ENCODE peak calls at places on chromosomes 5 and 9, in four cellular contexts. S is Peyer's patch, O is astrocyte, M is cardiac muscle cell. T is an unnamed sample.
A peak's percentile ranks its signal among the peaks of the same experiment; 100 is the strongest.

GRCh38 chr9:101840694-101841188 is 102.3 kb upstream of the GRIN3A start:
- DNase-seq in O (no peak), S (no peak), M (no peak), T (no peak)

GRCh38 chr5:126354012-126354856 is 69.0 kb upstream of the GRAMD2B start:
- DNase-seq in S (no peak), M (peak; percentile 96), O (peak; percentile 99), T (peak; percentile 75)

GRCh38 chr9:20558609-20559016 is 63.7 kb downstream of the MLLT3 start:
- DNase-seq in O (peak; percentile 82), S (no peak), M (peak; percentile 66), T (no peak)

GRCh38 chr9:87497604-87498045 is at the start of gene DAPK1:
- DNase-seq in M (peak; percentile 66), O (peak; percentile 37), S (peak; percentile 79), T (peak; percentile 79)

GRCh38 chr9:8569832-8570231 is 770.3 kb upstream of the DMAC1 start:
- DNase-seq in O (no peak), S (no peak), M (no peak), T (no peak)

GRCh38 chr9:130766031-130766903 is 68.8 kb upstream of the ABL1 start:
- DNase-seq in S (no peak), O (peak; percentile 71), M (no peak), T (peak; percentile 27)

GRCh38 chr5:32542216-32543059 is 42.9 kb upstream of the SUB1 start:
- DNase-seq in M (peak; percentile 56), O (peak; percentile 59), S (no peak), T (no peak)

GRCh38 chr5:132365213-132365612 is 4.3 kb upstream of the SLC22A5 start:
- DNase-seq in S (no peak), O (peak; percentile 96), M (peak; percentile 79), T (peak; percentile 78)

GRCh38 chr5:168696611-168697010 is 117.4 kb upstream of the PANK3 start:
- DNase-seq in O (no peak), M (peak; percentile 30), S (no peak), T (no peak)

GRCh38 chr5:155834271-155834975 is 492.5 kb upstream of the SGCD start:
- DNase-seq in M (no peak), O (no peak), S (no peak), T (no peak)

GRCh38 chr5:131538177-131538593 is 96.8 kb downstream of the RAPGEF6 start:
- DNase-seq in O (peak; percentile 42), S (no peak), M (peak; percentile 80), T (no peak)

GRCh38 chr9:105694848-105695581 is 674 bp downstream of the TMEM38B start:
- DNase-seq in O (peak; percentile 38), M (peak; percentile 68), S (peak; percentile 76), T (peak; percentile 72)

GRCh38 chr9:70924905-70925547 is 196.4 kb downstream of the TRPM3 start:
- DNase-seq in S (peak; percentile 60), O (peak; percentile 80), M (peak; percentile 93), T (peak; percentile 75)

GRCh38 chr9:72443855-72444254 is 77.6 kb upstream of the TMC1 start:
- DNase-seq in S (no peak), O (no peak), M (no peak), T (no peak)

GRCh38 chr5:130268489-130268888 is 364.2 kb downstream of the CHSY3 start:
- DNase-seq in S (no peak), O (no peak), M (no peak), T (no peak)

GRCh38 chr5:65061974-65062353 is 293.2 kb downstream of the CWC27 start:
- DNase-seq in M (no peak), O (no peak), S (no peak), T (no peak)

GRCh38 chr5:143605403-143606005 is 202.0 kb upstream of the NR3C1 start:
- DNase-seq in S (peak; percentile 62), M (peak; percentile 46), O (peak; percentile 27), T (peak; percentile 59)

GRCh38 chr5:109964136-109964535 is 274.4 kb downstream of the MAN2A1 start:
- DNase-seq in M (no peak), S (no peak), O (peak; percentile 7), T (no peak)

GRCh38 chr5:150256416-150257064 is 33.0 kb downstream of the CAMK2A start:
- DNase-seq in M (no peak), O (no peak), S (no peak), T (no peak)

GRCh38 chr5:77167695-77168111 is 42.8 kb upstream of the PDE8B start:
- DNase-seq in O (peak; percentile 90), S (no peak), M (peak; percentile 82), T (no peak)

GRCh38 chr5:74122175-74122574 is 496.2 kb downstream of the ARHGEF28 start:
- DNase-seq in M (no peak), O (no peak), S (no peak), T (no peak)

GRCh38 chr5:130747556-130747955 is 417.5 kb downstream of the HINT1 start:
- DNase-seq in S (no peak), O (no peak), M (peak; percentile 21), T (no peak)

GRCh38 chr5:79183617-79184016 is 52.3 kb upstream of the JMY start:
- DNase-seq in S (no peak), O (no peak), M (no peak), T (no peak)

GRCh38 chr5:134289509-134290113 is 63.7 kb upstream of the PPP2CA start:
- DNase-seq in S (peak; percentile 77), O (peak; percentile 52), M (peak; percentile 88), T (peak; percentile 74)

GRCh38 chr5:141351591-141351990 is 1.7 kb downstream of the PCDHGB1 start:
- DNase-seq in M (no peak), S (no peak), O (no peak), T (no peak)

GRCh38 chr5:67287795-67288194 is 91.2 kb upstream of the CD180 start:
- DNase-seq in M (peak; percentile 69), S (no peak), O (peak; percentile 88), T (no peak)

GRCh38 chr9:21983509-21983908 is 10.7 kb downstream of the CDKN2A start:
- DNase-seq in S (no peak), M (no peak), O (no peak), T (no peak)

GRCh38 chr5:116652903-116653302 is 78.3 kb upstream of the SEMA6A start:
- DNase-seq in O (peak; percentile 5), M (peak; percentile 69), S (no peak), T (no peak)

GRCh38 chr9:121734465-121734864 is 83.0 kb downstream of the DAB2IP start:
- DNase-seq in M (no peak), O (no peak), S (no peak), T (no peak)

GRCh38 chr9:91187965-91188344 is 173.8 kb downstream of the AUH start:
- DNase-seq in S (peak; percentile 24), M (peak; percentile 77), O (peak; percentile 87), T (no peak)

GRCh38 chr9:116380496-116380995 is 227.0 kb downstream of the PAPPA start:
- DNase-seq in M (peak; percentile 23), S (no peak), O (no peak), T (no peak)

GRCh38 chr5:172542651-172543131 is 88.4 kb upstream of the SH3PXD2B start:
- DNase-seq in M (no peak), S (peak; percentile 25), O (no peak), T (no peak)

GRCh38 chr9:132409828-132410528 is at the start of gene CFAP77:
- DNase-seq in S (peak; percentile 55), O (peak; percentile 18), M (peak; percentile 73), T (peak; percentile 35)

GRCh38 chr9:132411091-132411508 is 1.1 kb downstream of the CFAP77 start:
- DNase-seq in S (peak; percentile 81), M (peak; percentile 37), O (no peak), T (peak; percentile 60)

GRCh38 chr9:132408521-132408920 is 1.5 kb upstream of the CFAP77 start:
- DNase-seq in M (peak; percentile 21), O (no peak), S (no peak), T (no peak)

GRCh38 chr9:132412089-132412488 is 2.1 kb downstream of the CFAP77 start:
- DNase-seq in M (peak; percentile 21), O (no peak), S (no peak), T (no peak)

GRCh38 chr9:132410642-132411041 is 631 bp downstream of the CFAP77 start:
- DNase-seq in O (no peak), S (no peak), M (no peak), T (peak; percentile 38)
- H3K27me3 ChIP-seq in O (peaks cover 33% of the 10 kb centered on the region), S (peaks cover 15% of the 10 kb centered on the region), M (peaks cover 52% of the 10 kb centered on the region), T (no peaks in the 10 kb centered on the region)

DNA sequence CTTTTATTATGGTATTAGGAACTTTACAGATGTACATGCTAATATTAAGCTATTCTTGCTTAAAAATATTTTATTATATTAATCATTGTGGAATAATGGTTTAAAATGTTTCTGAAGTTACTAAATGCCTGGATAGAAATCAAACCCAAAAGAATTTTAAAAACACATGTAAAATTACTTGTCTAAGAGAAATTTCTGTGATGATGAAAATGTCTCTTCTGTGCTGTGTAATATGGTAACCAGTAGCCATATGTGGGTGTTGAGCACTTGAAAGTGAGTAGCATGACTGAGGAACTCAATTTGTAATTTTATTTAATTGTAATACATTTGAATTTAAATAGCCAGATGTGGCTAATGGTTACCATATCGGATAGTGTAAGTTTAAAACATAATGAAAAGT is 66.7 kb upstream of the HSPB3 start:
- DNase-seq in M (no peak), S (no peak), O (no peak), T (no peak)
- H3K27ac ChIP-seq in M (no peak overlapping the region), S (no peak overlapping the region), O (peak overlapping the region; percentile 60), T (no peak overlapping the region)

GRCh38 chr5:137372386-137373160 is 126.6 kb downstream of the SPOCK1 start:
- DNase-seq in O (peak; percentile 69), M (peak; percentile 20), S (no peak), T (no peak)

GRCh38 chr5:137367951-137368350 is 131.2 kb downstream of the SPOCK1 start:
- DNase-seq in O (no peak), M (no peak), S (no peak), T (no peak)

GRCh38 chr5:137370511-137371071 is 128.5 kb downstream of the SPOCK1 start:
- DNase-seq in M (no peak), S (no peak), O (peak; percentile 45), T (no peak)

GRCh38 chr5:137366526-137366925 is 132.6 kb downstream of the SPOCK1 start:
- DNase-seq in M (no peak), S (no peak), O (peak; percentile 60), T (no peak)

GRCh38 chr5:137370096-137370495 is 129.0 kb downstream of the SPOCK1 start:
- DNase-seq in O (peak; percentile 61), S (no peak), M (no peak), T (no peak)
- H3K27me3 ChIP-seq in O (no peaks in the 10 kb centered on the region), S (no peaks in the 10 kb centered on the region), M (no peaks in the 10 kb centered on the region), T (no peaks in the 10 kb centered on the region)

GRCh38 chr9:136226680-136227410 is 18.8 kb downstream of the QSOX2 start:
- DNase-seq in O (no peak), M (no peak), S (no peak), T (no peak)
- H3K27ac ChIP-seq in O (no peak overlapping the region), M (no peak overlapping the region), S (peak overlapping the region; percentile 81), T (no peak overlapping the region)

GRCh38 chr9:127360829-127361228 is 36.1 kb upstream of the SLC2A8 start:
- DNase-seq in O (peak; percentile 9), S (peak; percentile 43), M (peak; percentile 38), T (peak; percentile 9)
- H3K27me3 ChIP-seq in O (no peaks in the 10 kb centered on the region), S (no peaks in the 10 kb centered on the region), M (no peaks in the 10 kb centered on the region), T (no peaks in the 10 kb centered on the region)